ENCODE peak calls at places on chromosomes 4 and X, in eight cellular contexts. W is NCI-H2107; N is substantia nigra; F is hypothalamus; M is heart left ventricle; E is Calu3; Q is H9; K is stimulated activated CD8-positive, alpha-beta memory T cell treated with anti-CD3 and anti-CD28 coated beads, Interleukin-4, amount 100 ng/mL, for 1 hour. T is an unnamed sample.

GRCh38 chr4:42708625-42709024 is 51.7 kb upstream of the ATP8A1 start:
- DNase-seq in W (peak; percentile 11), N (no peak), F (no peak), M (no peak), E (no peak), Q (no peak), K (no peak), T (no peak)

GRCh38 chrX:45134303-45134702 is 66.4 kb downstream of the DIPK2B start:
- DNase-seq in W (no peak), N (peak; percentile 48), F (no peak), M (peak; percentile 61), E (no peak), Q (no peak), K (no peak), T (peak; percentile 85)

GRCh38 chr4:10117424-10118354 is 1.1 kb upstream of the WDR1 start:
- DNase-seq in W (no peak), N (no peak), F (no peak), M (no peak), E (no peak), Q (no peak), K (no peak), T (no peak)

GRCh38 chr4:48018112-48018511 is 1.5 kb downstream of the NIPAL1 start:
- DNase-seq in W (no peak), N (no peak), F (no peak), M (no peak), E (no peak), Q (no peak), K (no peak), T (no peak)

GRCh38 chr4:581753-582361 is 5.8 kb upstream of the TMEM271 start:
- DNase-seq in W (no peak), N (no peak), F (no peak), M (no peak), E (no peak), Q (no peak), K (no peak), T (no peak)

GRCh38 chr4:74109894-74110605 is 11.1 kb upstream of the CXCL2 start:
- DNase-seq in W (no peak), N (no peak), F (no peak), M (no peak), E (no peak), Q (no peak), K (no peak), T (no peak)

GRCh38 chrX:103052625-103053024 is 11.3 kb downstream of the BEX1 start:
- DNase-seq in W (no peak), N (no peak), F (no peak), M (no peak), E (no peak), Q (no peak), K (no peak), T (no peak)

GRCh38 chr4:5371415-5372190 is 320.3 kb downstream of the STK32B start:
- DNase-seq in W (no peak), N (no peak), F (no peak), M (no peak), E (no peak), Q (no peak), K (no peak), T (no peak)

GRCh38 chr4:108775921-108776320 is 13.1 kb upstream of the ETNPPL start:
- DNase-seq in W (no peak), N (no peak), F (no peak), M (no peak), E (no peak), Q (no peak), K (no peak), T (no peak)

GRCh38 chr4:70583952-70584834 is 7.9 kb upstream of the AMBN start:
- DNase-seq in W (peak; percentile 31), N (no peak), F (no peak), M (no peak), E (peak; percentile 53), Q (no peak), K (no peak), T (no peak)

GRCh38 chr4:140595065-140595464 is 26.3 kb upstream of the UCP1 start:
- DNase-seq in W (peak; percentile 1), N (no peak), F (no peak), M (no peak), E (peak; percentile 39), Q (peak; percentile 77), K (no peak), T (no peak)

GRCh38 chr4:43456383-43456782 is 563.9 kb downstream of the GRXCR1 start:
- DNase-seq in W (no peak), N (no peak), F (no peak), M (no peak), E (no peak), Q (no peak), K (no peak), T (no peak)

GRCh38 chr4:79673898-79674297 is 265.9 kb upstream of the GK2 start:
- DNase-seq in W (no peak), N (no peak), F (no peak), M (no peak), E (no peak), Q (no peak), K (no peak), T (no peak)

GRCh38 chr4:184382189-184382846 is 92.0 kb downstream of the IRF2 start:
- DNase-seq in W (peak; percentile 13), N (no peak), F (no peak), M (no peak), E (no peak), Q (no peak), K (no peak), T (no peak)

GRCh38 chr4:6703786-6704185 is 5.9 kb downstream of the MRFAP1L1 start:
- DNase-seq in W (no peak), N (no peak), F (no peak), M (no peak), E (no peak), Q (no peak), K (no peak), T (no peak)

GRCh38 chr4:96504386-96504785 is 664.5 kb downstream of the PDHA2 start:
- DNase-seq in W (no peak), N (no peak), F (no peak), M (no peak), E (no peak), Q (no peak), K (no peak), T (no peak)

GRCh38 chr4:2267841-2268240 is 5.9 kb upstream of the MXD4 start:
- DNase-seq in W (no peak), N (no peak), F (no peak), M (no peak), E (no peak), Q (no peak), K (no peak), T (no peak)

GRCh38 chrX:20352504-20352903 is 85.8 kb upstream of the RPS6KA3 start:
- DNase-seq in W (no peak), N (no peak), F (no peak), M (no peak), E (no peak), Q (no peak), K (no peak), T (no peak)

GRCh38 chr4:10022346-10023049 is 1.2 kb upstream of the SLC2A9 start:
- DNase-seq in W (no peak), N (no peak), F (no peak), M (no peak), E (no peak), Q (peak; percentile 17), K (no peak), T (no peak)

GRCh38 chr4:106541253-106541652 is 172.7 kb upstream of the GIMD1 start:
- DNase-seq in W (no peak), N (no peak), F (no peak), M (no peak), E (no peak), Q (no peak), K (no peak), T (no peak)

GRCh38 chrX:2311483-2311882 is 189.3 kb downstream of the DHRSX start:
- DNase-seq in W (no peak), N (no peak), F (no peak), M (no peak), E (no peak), Q (peak; percentile 68), K (no peak), T (no peak)

GRCh38 chrX:105876658-105877057 is 54.3 kb downstream of the NRK start:
- DNase-seq in W (no peak), N (no peak), F (no peak), M (no peak), E (no peak), Q (no peak), K (no peak), T (no peak)

GRCh38 chr4:125244848-125245450 is 69.8 kb upstream of the FAT4 start:
- DNase-seq in W (no peak), N (no peak), F (no peak), M (no peak), E (no peak), Q (no peak), K (no peak), T (peak; percentile 42)

GRCh38 chr4:152257601-152258066 is 278.3 kb downstream of the FBXW7 start:
- DNase-seq in W (no peak), N (no peak), F (no peak), M (no peak), E (no peak), Q (no peak), K (no peak), T (no peak)

T was measured in hippocampal formation.